ENCODE peak calls at places on chromosomes 1 and 21, in seven cellular contexts. One of them, this sample, is unnamed.

GRCh38 chr1:3038113-3038551 is 16.9 kb downstream of the ACTRT2 start:
- DNase-seq in IMR-90: no peak
- DNase-seq in cardiac muscle cell: no peak
- DNase-seq in H1: no peak
- DNase-seq in AG10803: no peak
- DNase-seq in HFF-Myc: no peak
- DNase-seq in colonic mucosa: no peak
- DNase-seq in this sample: no peak

GRCh38 chr1:999797-1000356 is at the start of gene HES4:
- DNase-seq in IMR-90: peak; percentile 90
- DNase-seq in cardiac muscle cell: peak; percentile 96
- DNase-seq in H1: peak; percentile 93
- DNase-seq in AG10803: peak; percentile 95
- DNase-seq in HFF-Myc: no peak
- DNase-seq in colonic mucosa: peak; percentile 94
- DNase-seq in this sample: peak; percentile 77

GRCh38 chr1:157626099-157626498 is 28.2 kb upstream of the FCRL4 start:
- DNase-seq in IMR-90: no peak
- DNase-seq in cardiac muscle cell: no peak
- DNase-seq in H1: peak; percentile 68
- DNase-seq in AG10803: no peak
- DNase-seq in HFF-Myc: no peak
- DNase-seq in colonic mucosa: peak; percentile 31
- DNase-seq in this sample: no peak

GRCh38 chr1:43861337-43861736 is 72.3 kb upstream of the ARTN start:
- DNase-seq in IMR-90: peak; percentile 79
- DNase-seq in cardiac muscle cell: peak; percentile 72
- DNase-seq in H1: no peak
- DNase-seq in AG10803: peak; percentile 74
- DNase-seq in HFF-Myc: peak; percentile 51
- DNase-seq in colonic mucosa: no peak
- DNase-seq in this sample: no peak

GRCh38 chr1:37073752-37074151 is 39.4 kb upstream of the GRIK3 start:
- DNase-seq in IMR-90: no peak
- DNase-seq in cardiac muscle cell: no peak
- DNase-seq in H1: no peak
- DNase-seq in AG10803: no peak
- DNase-seq in HFF-Myc: no peak
- DNase-seq in colonic mucosa: no peak
- DNase-seq in this sample: no peak

GRCh38 chr1:119742193-119742592 is 26.5 kb downstream of the HMGCS2 start:
- DNase-seq in IMR-90: peak; percentile 38
- DNase-seq in cardiac muscle cell: no peak
- DNase-seq in H1: no peak
- DNase-seq in AG10803: peak; percentile 67
- DNase-seq in HFF-Myc: no peak
- DNase-seq in colonic mucosa: no peak
- DNase-seq in this sample: no peak

GRCh38 chr1:22123071-22123390 is 19.9 kb downstream of the WNT4 start:
- DNase-seq in IMR-90: no peak
- DNase-seq in cardiac muscle cell: no peak
- DNase-seq in H1: no peak
- DNase-seq in AG10803: peak; percentile 27
- DNase-seq in HFF-Myc: no peak
- DNase-seq in colonic mucosa: no peak
- DNase-seq in this sample: no peak

GRCh38 chr1:164613176-164613575 is 54.2 kb downstream of the PBX1 start:
- DNase-seq in IMR-90: no peak
- DNase-seq in cardiac muscle cell: no peak
- DNase-seq in H1: no peak
- DNase-seq in AG10803: no peak
- DNase-seq in HFF-Myc: no peak
- DNase-seq in colonic mucosa: peak; percentile 78
- DNase-seq in this sample: no peak

GRCh38 chr1:186297439-186297838 is 77.6 kb downstream of the TPR start:
- DNase-seq in IMR-90: no peak
- DNase-seq in cardiac muscle cell: no peak
- DNase-seq in H1: no peak
- DNase-seq in AG10803: no peak
- DNase-seq in HFF-Myc: no peak
- DNase-seq in colonic mucosa: no peak
- DNase-seq in this sample: no peak

GRCh38 chr1:7042322-7043231 is 257.3 kb downstream of the CAMTA1 start:
- DNase-seq in IMR-90: peak; percentile 57
- DNase-seq in cardiac muscle cell: peak; percentile 46
- DNase-seq in H1: peak; percentile 56
- DNase-seq in AG10803: peak; percentile 36
- DNase-seq in HFF-Myc: peak; percentile 9
- DNase-seq in colonic mucosa: no peak
- DNase-seq in this sample: peak; percentile 23

GRCh38 chr1:248924696-248925532 is 18.9 kb downstream of the PGBD2 start:
- DNase-seq in IMR-90: peak; percentile 39
- DNase-seq in cardiac muscle cell: peak; percentile 61
- DNase-seq in H1: no peak
- DNase-seq in AG10803: peak; percentile 72
- DNase-seq in HFF-Myc: no peak
- DNase-seq in colonic mucosa: no peak
- DNase-seq in this sample: no peak

GRCh38 chr1:229835226-229835625 is 209.2 kb downstream of the URB2 start:
- DNase-seq in IMR-90: no peak
- DNase-seq in cardiac muscle cell: no peak
- DNase-seq in H1: no peak
- DNase-seq in AG10803: no peak
- DNase-seq in HFF-Myc: no peak
- DNase-seq in colonic mucosa: no peak
- DNase-seq in this sample: no peak

GRCh38 chr1:2240251-2241156 is 12.4 kb downstream of the SKI start:
- DNase-seq in IMR-90: peak; percentile 29
- DNase-seq in cardiac muscle cell: peak; percentile 53
- DNase-seq in H1: no peak
- DNase-seq in AG10803: peak; percentile 65
- DNase-seq in HFF-Myc: no peak
- DNase-seq in colonic mucosa: no peak
- DNase-seq in this sample: no peak

GRCh38 chr1:42005530-42005929 is 86.8 kb upstream of the HIVEP3 start:
- DNase-seq in IMR-90: no peak
- DNase-seq in cardiac muscle cell: peak; percentile 25
- DNase-seq in H1: no peak
- DNase-seq in AG10803: no peak
- DNase-seq in HFF-Myc: no peak
- DNase-seq in colonic mucosa: no peak
- DNase-seq in this sample: no peak

GRCh38 chr1:174884001-174884400 is 115.7 kb upstream of the CACYBP start:
- DNase-seq in IMR-90: no peak
- DNase-seq in cardiac muscle cell: no peak
- DNase-seq in H1: no peak
- DNase-seq in AG10803: no peak
- DNase-seq in HFF-Myc: no peak
- DNase-seq in colonic mucosa: no peak
- DNase-seq in this sample: no peak

GRCh38 chr1:94608142-94608851 is 66.7 kb upstream of the F3 start:
- DNase-seq in IMR-90: no peak
- DNase-seq in cardiac muscle cell: no peak
- DNase-seq in H1: no peak
- DNase-seq in AG10803: no peak
- DNase-seq in HFF-Myc: no peak
- DNase-seq in colonic mucosa: peak; percentile 71
- DNase-seq in this sample: no peak

GRCh38 chr1:2946291-2946690 is 75.0 kb upstream of the ACTRT2 start:
- DNase-seq in IMR-90: no peak
- DNase-seq in cardiac muscle cell: no peak
- DNase-seq in H1: no peak
- DNase-seq in AG10803: no peak
- DNase-seq in HFF-Myc: no peak
- DNase-seq in colonic mucosa: no peak
- DNase-seq in this sample: no peak

GRCh38 chr1:92424376-92424775 is 62.3 kb downstream of the GFI1 start:
- DNase-seq in IMR-90: no peak
- DNase-seq in cardiac muscle cell: no peak
- DNase-seq in H1: no peak
- DNase-seq in AG10803: no peak
- DNase-seq in HFF-Myc: no peak
- DNase-seq in colonic mucosa: no peak
- DNase-seq in this sample: no peak

GRCh38 chr1:23341829-23342697 is 2.0 kb downstream of the HNRNPR start:
- DNase-seq in IMR-90: no peak
- DNase-seq in cardiac muscle cell: peak; percentile 46
- DNase-seq in H1: no peak
- DNase-seq in AG10803: peak; percentile 22
- DNase-seq in HFF-Myc: no peak
- DNase-seq in colonic mucosa: no peak
- DNase-seq in this sample: no peak

GRCh38 chr21:14414932-14415508 is 32.1 kb upstream of the HSPA13 start:
- DNase-seq in IMR-90: no peak
- DNase-seq in cardiac muscle cell: no peak
- DNase-seq in H1: no peak
- DNase-seq in AG10803: no peak
- DNase-seq in HFF-Myc: no peak
- DNase-seq in colonic mucosa: no peak
- DNase-seq in this sample: no peak

GRCh38 chr1:197557302-197557701 is 218.0 kb downstream of the DENND1B start:
- DNase-seq in IMR-90: peak; percentile 45
- DNase-seq in cardiac muscle cell: peak; percentile 30
- DNase-seq in H1: no peak
- DNase-seq in AG10803: peak; percentile 7
- DNase-seq in HFF-Myc: no peak
- DNase-seq in colonic mucosa: no peak
- DNase-seq in this sample: no peak

GRCh38 chr1:81550753-81551152 is 250.0 kb upstream of the ADGRL2 start:
- DNase-seq in IMR-90: no peak
- DNase-seq in cardiac muscle cell: no peak
- DNase-seq in H1: no peak
- DNase-seq in AG10803: no peak
- DNase-seq in HFF-Myc: no peak
- DNase-seq in colonic mucosa: peak; percentile 29
- DNase-seq in this sample: no peak

DNA sequence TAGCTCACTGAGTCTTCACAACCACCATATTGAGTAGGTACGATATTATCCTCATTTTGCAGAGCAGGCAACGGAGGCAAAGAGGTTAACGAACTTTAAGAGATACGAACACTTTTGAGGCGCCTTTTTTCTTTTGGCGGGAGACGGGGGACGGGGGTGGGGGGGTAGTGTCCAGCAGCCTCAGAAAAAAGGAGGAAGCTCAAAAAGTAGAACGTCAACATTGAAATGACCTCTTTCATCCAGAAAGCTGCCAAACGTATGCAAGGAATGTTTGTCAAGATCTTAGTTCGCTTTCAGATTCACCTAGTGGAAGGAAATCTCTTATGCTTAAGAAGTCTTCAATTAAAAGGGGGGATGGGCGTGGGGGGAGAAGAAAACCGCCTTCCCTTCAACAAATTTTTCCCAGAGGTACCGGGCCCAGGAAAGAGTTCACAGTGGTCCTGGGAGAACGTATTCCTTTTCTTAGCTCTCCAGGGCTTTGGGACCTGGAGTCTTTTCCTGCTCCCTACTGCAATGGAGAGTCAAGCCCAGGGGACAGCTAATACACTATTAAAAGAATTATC is 1.1 kb upstream of the PCAT6 start:
- DNase-seq in IMR-90: no peak
- DNase-seq in cardiac muscle cell: no peak
- DNase-seq in H1: no peak
- DNase-seq in AG10803: no peak
- DNase-seq in HFF-Myc: no peak
- DNase-seq in colonic mucosa: no peak
- DNase-seq in this sample: no peak
- H3K4me3 ChIP-seq in IMR-90: no peak overlapping the region
- H3K4me3 ChIP-seq in cardiac muscle cell: peak overlapping the region; percentile 72
- H3K4me3 ChIP-seq in H1: peak overlapping the region; percentile 69
- H3K4me3 ChIP-seq in AG10803: peak overlapping the region; percentile 70
- H3K4me3 ChIP-seq in HFF-Myc: no peak overlapping the region
- H3K4me3 ChIP-seq in colonic mucosa: no peak overlapping the region
- H3K4me3 ChIP-seq in this sample: no peak overlapping the region

DNA sequence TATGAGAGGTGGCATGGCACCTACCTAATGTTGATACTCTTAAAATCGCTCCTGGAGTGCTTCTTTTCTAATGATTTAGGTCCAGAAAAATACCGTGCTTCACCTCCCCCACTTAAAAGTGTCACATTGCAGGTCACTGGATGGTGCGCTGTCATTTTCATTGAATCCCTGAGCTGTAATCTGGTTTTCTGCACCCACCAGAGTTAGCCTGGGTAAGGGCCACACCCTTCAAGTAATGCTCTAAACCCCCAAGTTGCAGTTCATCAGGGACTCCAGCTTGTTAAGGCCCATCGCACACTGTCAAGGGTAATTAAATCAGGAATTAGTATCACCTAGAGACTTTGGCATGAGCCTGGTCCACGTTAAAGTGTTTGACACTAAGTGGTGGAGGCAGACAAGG is 34.1 kb downstream of the ASTN1 start:
- DNase-seq in IMR-90: no peak
- DNase-seq in cardiac muscle cell: no peak
- DNase-seq in H1: no peak
- DNase-seq in AG10803: no peak
- DNase-seq in HFF-Myc: no peak
- DNase-seq in colonic mucosa: no peak
- DNase-seq in this sample: no peak
- TF ChIP-seq CTCF in IMR-90: no peak
- TF ChIP-seq CTCF in cardiac muscle cell: no peak
- TF ChIP-seq CTCF in H1: no peak
- TF ChIP-seq CTCF in AG10803: no peak
- TF ChIP-seq CTCF in HFF-Myc: no peak
- TF ChIP-seq CTCF in colonic mucosa: no peak
- TF ChIP-seq CTCF in this sample: no peak

GRCh38 chr21:31900121-31900895 is 27.5 kb downstream of the HUNK start:
- DNase-seq in IMR-90: no peak
- DNase-seq in cardiac muscle cell: no peak
- DNase-seq in H1: no peak
- DNase-seq in AG10803: no peak
- DNase-seq in HFF-Myc: no peak
- DNase-seq in colonic mucosa: peak; percentile 77
- DNase-seq in this sample: no peak
- H3K4me3 ChIP-seq in IMR-90: no peak overlapping the region
- H3K4me3 ChIP-seq in cardiac muscle cell: no peak overlapping the region
- H3K4me3 ChIP-seq in H1: no peak overlapping the region
- H3K4me3 ChIP-seq in AG10803: no peak overlapping the region
- H3K4me3 ChIP-seq in HFF-Myc: no peak overlapping the region
- H3K4me3 ChIP-seq in colonic mucosa: no peak overlapping the region
- H3K4me3 ChIP-seq in this sample: no peak overlapping the region

GRCh38 chr1:8439015-8439702 is 121.2 kb downstream of the SLC45A1 start:
- DNase-seq in IMR-90: peak; percentile 88
- DNase-seq in cardiac muscle cell: peak; percentile 91
- DNase-seq in H1: peak; percentile 71
- DNase-seq in AG10803: peak; percentile 89
- DNase-seq in HFF-Myc: peak; percentile 27
- DNase-seq in colonic mucosa: peak; percentile 74
- DNase-seq in this sample: peak; percentile 80
- TF ChIP-seq CTCF in IMR-90: no peak
- TF ChIP-seq CTCF in cardiac muscle cell: peak; percentile 16
- TF ChIP-seq CTCF in H1: peak; percentile 63
- TF ChIP-seq CTCF in AG10803: peak; percentile 10
- TF ChIP-seq CTCF in HFF-Myc: peak; percentile 16
- TF ChIP-seq CTCF in colonic mucosa: no peak
- TF ChIP-seq CTCF in this sample: peak; percentile 12

GRCh38 chr1:228648647-228649383 is 86.5 kb upstream of the RHOU start:
- DNase-seq in IMR-90: no peak
- DNase-seq in cardiac muscle cell: no peak
- DNase-seq in H1: no peak
- DNase-seq in AG10803: no peak
- DNase-seq in HFF-Myc: no peak
- DNase-seq in colonic mucosa: no peak
- DNase-seq in this sample: no peak
- H3K4me3 ChIP-seq in IMR-90: no peak overlapping the region
- H3K4me3 ChIP-seq in cardiac muscle cell: peak overlapping the region; percentile 31
- H3K4me3 ChIP-seq in H1: peak overlapping the region; percentile 64
- H3K4me3 ChIP-seq in AG10803: peak overlapping the region; percentile 58
- H3K4me3 ChIP-seq in HFF-Myc: peak overlapping the region; percentile 61
- H3K4me3 ChIP-seq in colonic mucosa: no peak overlapping the region
- H3K4me3 ChIP-seq in this sample: no peak overlapping the region